ENCODE peak calls at places on chromosome 7, in six cellular contexts. A, N, X, J, B and D are unnamed samples.

GRCh38 chr7:128097211-128097731 is 66.0 kb upstream of the LRRC4 start:
- DNase-seq in A (no peak), N (no peak), X (peak), J (no peak), B (no peak), D (no peak)

GRCh38 chr7:45358277-45358676 is 200.7 kb downstream of the RAMP3 start:
- DNase-seq in A (no peak), N (no peak), X (no peak), J (no peak), B (no peak), D (no peak)

GRCh38 chr7:50356212-50356944 is 51.9 kb downstream of the IKZF1 start:
- DNase-seq in A (peak), N (peak), X (no peak), J (no peak), B (no peak), D (no peak)

GRCh38 chr7:14850039-14850438 is 52.5 kb downstream of the DGKB start:
- DNase-seq in A (no peak), N (peak), X (no peak), J (no peak), B (no peak), D (no peak)

GRCh38 chr7:77409005-77409738 is 7.0 kb downstream of the GSAP start:
- DNase-seq in A (no peak), N (no peak), X (peak), J (peak), B (no peak), D (no peak)

GRCh38 chr7:67753891-67754290 is 757.3 kb downstream of the TYW1 start:
- DNase-seq in A (no peak), N (no peak), X (peak), J (no peak), B (no peak), D (no peak)

GRCh38 chr7:140093375-140093774 is 30.6 kb upstream of the PARP12 start:
- DNase-seq in A (no peak), N (no peak), X (no peak), J (no peak), B (no peak), D (no peak)

GRCh38 chr7:68411742-68412141 is 1186.5 kb upstream of the AUTS2 start:
- DNase-seq in A (no peak), N (no peak), X (no peak), J (no peak), B (no peak), D (no peak)

GRCh38 chr7:51261950-51262795 is 54.4 kb downstream of the COBL start:
- DNase-seq in A (no peak), N (no peak), X (no peak), J (no peak), B (no peak), D (no peak)

GRCh38 chr7:157022681-157023588 is 12.5 kb upstream of the MNX1 start:
- DNase-seq in A (no peak), N (no peak), X (no peak), J (no peak), B (no peak), D (no peak)

GRCh38 chr7:41445432-41445831 is 257.5 kb downstream of the INHBA start:
- DNase-seq in A (no peak), N (no peak), X (no peak), J (no peak), B (no peak), D (no peak)

GRCh38 chr7:73746378-73746777 is 7.8 kb upstream of the ABHD11 start:
- DNase-seq in A (peak), N (no peak), X (no peak), J (no peak), B (no peak), D (no peak)

GRCh38 chr7:8125680-8126444 is 136.1 kb downstream of the ICA1 start:
- DNase-seq in A (no peak), N (peak), X (no peak), J (peak), B (peak), D (no peak)

GRCh38 chr7:94980418-94981142 is 73.2 kb downstream of the PPP1R9A start:
- DNase-seq in A (no peak), N (no peak), X (no peak), J (no peak), B (no peak), D (no peak)

GRCh38 chr7:29871787-29872398 is 65.6 kb downstream of the WIPF3 start:
- DNase-seq in A (no peak), N (no peak), X (peak), J (no peak), B (no peak), D (no peak)

GRCh38 chr7:78501064-78501463 is 702.5 kb downstream of the PHTF2 start:
- DNase-seq in A (no peak), N (no peak), X (no peak), J (no peak), B (no peak), D (no peak)

GRCh38 chr7:117248810-117249209 is 74.0 kb downstream of the WNT2 start:
- DNase-seq in A (no peak), N (no peak), X (peak), J (no peak), B (no peak), D (no peak)

GRCh38 chr7:119733480-119733879 is 539.5 kb upstream of the KCND2 start:
- DNase-seq in A (no peak), N (no peak), X (no peak), J (peak), B (no peak), D (no peak)

GRCh38 chr7:138243430-138243829 is 167.2 kb downstream of the AKR1D1 start:
- DNase-seq in A (peak), N (peak), X (no peak), J (no peak), B (no peak), D (no peak)

GRCh38 chr7:137084607-137085380 is 216.3 kb downstream of the CHRM2 start:
- DNase-seq in A (no peak), N (no peak), X (peak), J (no peak), B (no peak), D (no peak)

GRCh38 chr7:124784879-124785818 is 19.6 kb upstream of the GPR37 start:
- DNase-seq in A (peak), N (peak), X (peak), J (peak), B (no peak), D (no peak)

GRCh38 chr7:13952921-13953320 is 36.5 kb downstream of the ETV1 start:
- DNase-seq in A (no peak), N (no peak), X (no peak), J (no peak), B (no peak), D (no peak)

GRCh38 chr7:130137207-130137606 is 66.9 kb downstream of the KLHDC10 start:
- DNase-seq in A (no peak), N (no peak), X (no peak), J (no peak), B (no peak), D (no peak)

GRCh38 chr7:157253850-157254249 is 83.0 kb upstream of the DNAJB6 start:
- DNase-seq in A (no peak), N (no peak), X (no peak), J (no peak), B (no peak), D (no peak)

GRCh38 chr7:29511337-29511736 is 52.3 kb upstream of the PRR15 start:
- DNase-seq in A (no peak), N (no peak), X (no peak), J (no peak), B (no peak), D (no peak)

GRCh38 chr7:142939226-142939910 is at the start of gene LLCFC1:
- DNase-seq in A (peak), N (peak), X (no peak), J (no peak), B (no peak), D (peak)

GRCh38 chr7:11235491-11235890 is 261.8 kb downstream of the PHF14 start:
- DNase-seq in A (no peak), N (no peak), X (no peak), J (no peak), B (no peak), D (no peak)

GRCh38 chr7:145643981-145644380 is 472.6 kb upstream of the CNTNAP2 start:
- DNase-seq in A (no peak), N (no peak), X (no peak), J (no peak), B (no peak), D (no peak)

GRCh38 chr7:4681922-4682620 is at the start of gene FOXK1:
- DNase-seq in A (peak), N (peak), X (peak), J (peak), B (peak), D (no peak)

GRCh38 chr7:155281411-155281969 is 16.2 kb upstream of the INSIG1 start:
- DNase-seq in A (no peak), N (no peak), X (no peak), J (no peak), B (no peak), D (no peak)

GRCh38 chr7:83271212-83272099 is 108.8 kb upstream of the PCLO start:
- DNase-seq in A (no peak), N (peak), X (peak), J (peak), B (no peak), D (no peak)

GRCh38 chr7:152571031-152571430 is 104.9 kb downstream of the XRCC2 start:
- DNase-seq in A (no peak), N (no peak), X (no peak), J (no peak), B (no peak), D (no peak)

GRCh38 chr7:127791790-127792189 is 139.8 kb downstream of the SND1 start:
- DNase-seq in A (no peak), N (peak), X (peak), J (peak), B (no peak), D (no peak)

GRCh38 chr7:30074422-30075030 is 46.3 kb downstream of the PLEKHA8 start:
- DNase-seq in A (peak), N (peak), X (peak), J (peak), B (no peak), D (no peak)

GRCh38 chr7:5357951-5358350 is 65.7 kb downstream of the TNRC18 start:
- DNase-seq in A (no peak), N (no peak), X (no peak), J (no peak), B (no peak), D (no peak)

GRCh38 chr7:91850455-91850854 is 30.0 kb downstream of the MTERF1 start:
- DNase-seq in A (no peak), N (no peak), X (peak), J (peak), B (no peak), D (no peak)

GRCh38 chr7:91846436-91846835 is 34.1 kb downstream of the MTERF1 start:
- DNase-seq in A (no peak), N (no peak), X (peak), J (no peak), B (no peak), D (no peak)

GRCh38 chr7:91847881-91848599 is 32.5 kb downstream of the MTERF1 start:
- DNase-seq in A (no peak), N (peak), X (no peak), J (no peak), B (no peak), D (no peak)

GRCh38 chr7:91852263-91852741 is 28.2 kb downstream of the MTERF1 start:
- DNase-seq in A (no peak), N (peak), X (peak), J (peak), B (no peak), D (no peak)
- TF ChIP-seq CTCF in A (peak), N (peak), X (peak), J (peak), B (no peak), D (no peak)

GRCh38 chr7:101814081-101814995 is 3.1 kb upstream of the CUX1 start:
- DNase-seq in A (peak), N (peak), X (peak), J (peak), B (peak), D (peak)

GRCh38 chr7:101814996-101815825 is 2.2 kb upstream of the CUX1 start:
- DNase-seq in A (peak), N (peak), X (no peak), J (peak), B (peak), D (no peak)

GRCh38 chr7:101815826-101816488 is 1.5 kb upstream of the CUX1 start:
- DNase-seq in A (peak), N (peak), X (peak), J (peak), B (peak), D (peak)

GRCh38 chr7:101812595-101812994 is 4.8 kb upstream of the CUX1 start:
- DNase-seq in A (no peak), N (no peak), X (no peak), J (no peak), B (no peak), D (no peak)

GRCh38 chr7:101813414-101814019 is 3.9 kb upstream of the CUX1 start:
- DNase-seq in A (no peak), N (peak), X (no peak), J (no peak), B (no peak), D (no peak)
- TF ChIP-seq CTCF in A (no peak), N (no peak), X (no peak), J (no peak), B (no peak), D (no peak)

GRCh38 chr7:92881091-92881485 is 44.7 kb upstream of the CDK6 start:
- DNase-seq in A (no peak), N (no peak), X (no peak), J (no peak), B (no peak), D (no peak)

GRCh38 chr7:92884218-92884617 is 47.8 kb upstream of the CDK6 start:
- DNase-seq in A (no peak), N (no peak), X (no peak), J (no peak), B (no peak), D (no peak)

GRCh38 chr7:92882760-92883159 is 46.4 kb upstream of the CDK6 start:
- DNase-seq in A (no peak), N (no peak), X (no peak), J (no peak), B (no peak), D (no peak)

GRCh38 chr7:92877367-92877766 is 41.0 kb upstream of the CDK6 start:
- DNase-seq in A (no peak), N (no peak), X (no peak), J (no peak), B (no peak), D (no peak)

GRCh38 chr7:92880212-92881090 is 44.1 kb upstream of the CDK6 start:
- DNase-seq in A (no peak), N (peak), X (peak), J (peak), B (no peak), D (no peak)
- TF ChIP-seq CTCF in A (peak), N (peak), X (peak), J (peak), B (no peak), D (no peak)

DNA sequence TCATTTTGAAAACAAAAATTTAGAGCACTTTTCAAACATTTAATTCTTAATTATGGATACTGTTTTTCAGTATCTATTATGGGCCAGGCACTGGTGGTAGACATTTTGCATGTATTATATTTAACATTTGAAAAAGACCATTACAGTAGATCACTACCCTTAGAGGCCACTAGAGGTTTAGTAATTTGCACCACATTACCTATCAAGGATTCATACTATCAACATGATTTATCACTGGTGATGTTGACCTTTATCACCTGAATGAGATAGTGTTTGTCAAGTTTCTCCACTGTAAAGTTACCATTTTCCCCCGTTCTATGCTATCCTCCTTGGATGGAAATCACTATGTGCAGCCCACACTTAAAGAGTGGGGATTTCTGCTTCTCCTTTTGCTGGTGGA is 4.4 kb upstream of the SNX13 start:
- DNase-seq in A (peak), N (no peak), X (no peak), J (no peak), B (no peak), D (no peak)
- TF ChIP-seq CTCF in A (no peak), N (peak), X (no peak), J (peak), B (peak), D (no peak)

GRCh38 chr7:151087247-151088018 is 1.2 kb downstream of the AGAP3 start:
- DNase-seq in A (peak), N (peak), X (peak), J (peak), B (no peak), D (no peak)
- TF ChIP-seq CTCF in A (peak), N (peak), X (peak), J (peak), B (peak), D (no peak)